ENCODE peak calls at places on chromosomes 11 and 22, in four cellular contexts. O is cardiac muscle cell, V is PC-3, T is fibroblast of lung. E is an unnamed sample.

GRCh38 chr11:1389103-1389931 is 417 bp upstream of the BRSK2 start:
- DNase-seq in V (peak; percentile 92), O (peak; percentile 99), T (peak; percentile 90), E (peak; percentile 97)

GRCh38 chr22:50507421-50507990 is at the start of gene LMF2:
- DNase-seq in T (no peak), O (peak; percentile 98), V (peak; percentile 67), E (peak; percentile 98)

GRCh38 chr22:39234157-39234793 is 10.5 kb downstream of the PDGFB start:
- DNase-seq in O (no peak), T (peak; percentile 60), V (no peak), E (no peak)

GRCh38 chr22:45192701-45193187 is 29.0 kb downstream of the NUP50 start:
- DNase-seq in O (peak; percentile 47), V (no peak), T (no peak), E (no peak)

GRCh38 chr22:19597399-19597735 is 73.2 kb upstream of the CLDN5 start:
- DNase-seq in O (no peak), V (no peak), T (no peak), E (no peak)

GRCh38 chr22:32904044-32904443 is 102.5 kb downstream of the TIMP3 start:
- DNase-seq in O (peak; percentile 75), V (peak; percentile 2), T (peak; percentile 50), E (no peak)

GRCh38 chr22:38631724-38632123 is 24.5 kb downstream of the FAM227A start:
- DNase-seq in O (no peak), V (no peak), T (no peak), E (no peak)

GRCh38 chr11:45208135-45208534 is 61.7 kb downstream of the PRDM11 start:
- DNase-seq in V (no peak), T (no peak), O (no peak), E (no peak)

GRCh38 chr22:24379536-24379935 is 47.9 kb upstream of the ADORA2A start:
- DNase-seq in V (peak; percentile 12), O (no peak), T (peak; percentile 41), E (no peak)

GRCh38 chr11:12139144-12139881 is 28.9 kb downstream of the MICAL2 start:
- DNase-seq in T (peak; percentile 88), O (no peak), V (no peak), E (no peak)

GRCh38 chr11:79708319-79708928 is 267.6 kb upstream of the TENM4 start:
- DNase-seq in V (peak; percentile 72), O (peak; percentile 73), T (peak; percentile 26), E (no peak)

GRCh38 chr11:133052537-133052936 is 479.8 kb downstream of the OPCML start:
- DNase-seq in T (no peak), V (no peak), O (no peak), E (no peak)

GRCh38 chr11:122178795-122179194 is 62.8 kb upstream of the BLID start:
- DNase-seq in V (peak; percentile 52), T (no peak), O (no peak), E (no peak)

GRCh38 chr11:118406599-118407166 is 5.3 kb downstream of the ATP5MG start:
- DNase-seq in V (no peak), T (peak; percentile 25), O (no peak), E (no peak)

GRCh38 chr22:39003165-39003638 is 10.9 kb upstream of the APOBEC3C start:
- DNase-seq in T (peak; percentile 82), V (peak; percentile 90), O (peak; percentile 77), E (peak; percentile 83)

GRCh38 chr11:12840871-12841516 is 166.8 kb downstream of the TEAD1 start:
- DNase-seq in V (peak; percentile 63), O (no peak), T (no peak), E (no peak)

GRCh38 chr22:29243874-29244446 is 23.8 kb downstream of the RHBDD3 start:
- DNase-seq in V (no peak), O (no peak), T (no peak), E (no peak)

GRCh38 chr11:70509476-70509875 is 111.1 kb downstream of the CTTN start:
- DNase-seq in O (no peak), V (no peak), T (no peak), E (no peak)
- H3K27ac ChIP-seq in O (no peak overlapping the region), V (no peak overlapping the region), T (no peak overlapping the region), E (no peak overlapping the region)

DNA sequence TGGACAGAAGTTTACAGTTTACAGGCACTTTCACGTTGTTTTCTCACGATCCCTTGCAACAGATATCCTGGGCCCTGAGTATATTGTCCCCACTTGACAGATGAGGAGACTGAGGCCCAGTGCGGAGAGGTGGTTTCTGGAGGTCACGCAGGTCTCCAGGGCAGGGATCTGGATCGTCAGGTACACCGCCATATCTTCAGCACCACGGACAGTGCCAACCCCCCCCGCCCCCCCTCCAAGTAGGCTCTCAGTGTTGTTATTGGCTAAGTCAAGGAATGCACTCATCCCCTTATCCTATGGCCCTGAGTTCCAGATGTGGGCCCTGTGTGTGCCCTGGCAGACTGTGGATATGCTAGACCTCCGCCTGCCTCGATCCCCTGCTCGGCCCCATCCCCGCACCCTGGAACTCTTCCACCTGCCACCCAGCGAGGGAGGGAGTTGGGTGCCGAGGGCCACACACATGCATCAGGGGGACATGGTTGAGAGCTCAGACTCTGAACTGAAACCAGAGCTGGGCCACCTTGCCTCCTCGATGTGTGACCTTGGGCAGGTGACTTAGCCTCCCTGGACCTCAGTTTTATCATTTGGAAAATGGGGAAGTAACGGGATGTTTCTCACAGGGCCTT is 37.5 kb downstream of the MPPED1 start:
- DNase-seq in V (no peak), O (peak; percentile 28), T (no peak), E (no peak)
- TF ChIP-seq CTCF in V (no peak), O (no peak), T (no peak), E (no peak)

GRCh38 chr22:43951966-43952365 is 3.3 kb upstream of the SAMM50 start:
- DNase-seq in T (no peak), V (no peak), O (no peak), E (no peak)
- H3K27ac ChIP-seq in T (no peak overlapping the region), V (no peak overlapping the region), O (no peak overlapping the region), E (no peak overlapping the region)

GRCh38 chr11:81444306-81444705 is 1289.4 kb downstream of the FAM181B start:
- DNase-seq in T (no peak), O (no peak), V (no peak), E (no peak)
- TF ChIP-seq CTCF in T (no peak), O (no peak), V (no peak), E (no peak)

DNA sequence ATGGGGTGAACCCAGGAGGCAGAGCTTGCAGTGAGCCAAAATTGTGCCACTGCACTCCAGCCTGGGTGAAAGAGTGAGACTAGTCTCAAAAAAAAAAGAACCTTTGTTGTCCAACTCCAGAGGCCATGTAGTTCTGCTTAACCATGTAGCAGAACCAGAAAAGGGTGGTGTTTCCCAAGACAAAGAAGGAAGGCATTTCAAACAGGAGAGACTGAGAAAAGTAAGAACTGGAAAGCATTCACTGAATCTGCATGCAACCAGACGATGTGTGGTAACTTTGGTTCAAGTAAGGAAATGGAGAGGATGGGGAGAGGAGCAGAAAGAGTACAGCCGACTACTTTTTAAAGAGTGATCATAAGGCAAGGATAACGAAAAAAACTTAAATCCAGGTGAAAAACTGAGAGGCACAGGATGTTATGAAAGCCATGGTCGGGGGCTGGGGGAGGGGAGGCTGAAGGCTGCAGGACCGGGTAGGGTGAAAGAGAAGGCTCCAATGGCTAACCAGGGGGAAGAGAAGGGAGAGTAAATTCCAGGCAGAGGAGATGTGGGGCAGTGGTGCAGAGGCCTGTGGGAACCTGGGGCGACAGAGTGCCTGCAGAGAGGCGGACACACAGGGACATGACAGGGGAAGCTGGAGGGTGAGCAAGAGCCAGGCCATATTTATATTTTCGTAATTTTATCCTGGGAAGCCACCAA is 48.8 kb downstream of the MAPK1 start:
- DNase-seq in T (no peak), O (no peak), V (no peak), E (no peak)
- H3K27ac ChIP-seq in T (no peak overlapping the region), O (peak overlapping the region; percentile 7), V (no peak overlapping the region), E (no peak overlapping the region)

GRCh38 chr22:47835726-47836125 is 1073.3 kb downstream of the TBC1D22A start:
- DNase-seq in V (peak; percentile 95), T (peak; percentile 81), O (no peak), E (no peak)

GRCh38 chr22:47841166-47841565 is 1078.7 kb downstream of the TBC1D22A start:
- DNase-seq in T (no peak), O (no peak), V (no peak), E (no peak)

GRCh38 chr22:47839586-47840245 is 1077.3 kb downstream of the TBC1D22A start:
- DNase-seq in T (no peak), O (no peak), V (no peak), E (no peak)

GRCh38 chr22:47836957-47837356 is 1074.5 kb downstream of the TBC1D22A start:
- DNase-seq in O (no peak), V (peak; percentile 80), T (peak; percentile 2), E (no peak)

GRCh38 chr22:47837703-47838102 is 1075.3 kb downstream of the TBC1D22A start:
- DNase-seq in O (no peak), V (peak; percentile 54), T (peak; percentile 1), E (no peak)
- TF ChIP-seq CTCF in O (peak; percentile 17), V (peak; percentile 67), T (peak; percentile 10), E (no peak)